ENCODE peak calls at places on chromosomes 16 and 17, in six cellular contexts. T, G, D, B, U and M are unnamed samples.

GRCh38 chr17:78861229-78861628 is 20.6 kb upstream of the USP36 start:
- DNase-seq in T (no peak), G (no peak), D (no peak), B (no peak), U (no peak), M (no peak)

GRCh38 chr16:23359092-23359760 is 57.1 kb downstream of the SCNN1B start:
- DNase-seq in T (no peak), G (no peak), D (no peak), B (peak), U (no peak), M (no peak)

GRCh38 chr16:85210423-85211169 is 98.3 kb upstream of the CIBAR2 start:
- DNase-seq in T (peak), G (no peak), D (no peak), B (peak), U (no peak), M (no peak)

GRCh38 chr17:56630202-56630601 is 36.7 kb downstream of the NOG start:
- DNase-seq in T (no peak), G (no peak), D (no peak), B (no peak), U (no peak), M (no peak)

GRCh38 chr16:72832640-72833039 is 215.3 kb downstream of the ZFHX3 start:
- DNase-seq in T (peak), G (peak), D (peak), B (peak), U (peak), M (no peak)

GRCh38 chr16:31701734-31702133 is 171.9 kb upstream of the ZNF267 start:
- DNase-seq in T (no peak), G (no peak), D (no peak), B (no peak), U (no peak), M (no peak)

GRCh38 chr16:24776486-24777220 is 47.2 kb downstream of the TNRC6A start:
- DNase-seq in T (peak), G (no peak), D (no peak), B (no peak), U (peak), M (no peak)

GRCh38 chr17:2954898-2955445 is 108.4 kb downstream of the OR1D5 start:
- DNase-seq in T (peak), G (no peak), D (no peak), B (peak), U (no peak), M (no peak)

GRCh38 chr17:58242171-58242784 is 3.9 kb downstream of the LPO start:
- DNase-seq in T (no peak), G (no peak), D (no peak), B (peak), U (no peak), M (no peak)

GRCh38 chr16:13316008-13316407 is 414.6 kb downstream of the SHISA9 start:
- DNase-seq in T (peak), G (no peak), D (no peak), B (peak), U (no peak), M (peak)

GRCh38 chr17:67055041-67055443 is 10.7 kb downstream of the CACNG1 start:
- DNase-seq in T (no peak), G (no peak), D (no peak), B (no peak), U (no peak), M (no peak)

GRCh38 chr17:6061290-6061689 is 8.9 kb upstream of the WSCD1 start:
- DNase-seq in T (peak), G (no peak), D (no peak), B (peak), U (no peak), M (no peak)

GRCh38 chr17:41738077-41738800 is 3.8 kb upstream of the HAP1 start:
- DNase-seq in T (peak), G (peak), D (peak), B (peak), U (peak), M (peak)

GRCh38 chr16:86901483-86901882 is 323.1 kb downstream of the FOXL1 start:
- DNase-seq in T (peak), G (no peak), D (no peak), B (peak), U (no peak), M (no peak)

GRCh38 chr16:67758966-67759365 is 39.9 kb upstream of the GFOD2 start:
- DNase-seq in T (no peak), G (no peak), D (no peak), B (no peak), U (no peak), M (no peak)

GRCh38 chr17:50214986-50215730 is 13.7 kb upstream of the COL1A1 start:
- DNase-seq in T (peak), G (no peak), D (no peak), B (no peak), U (no peak), M (no peak)

GRCh38 chr16:15523939-15524338 is 89.6 kb downstream of the BMERB1 start:
- DNase-seq in T (no peak), G (no peak), D (no peak), B (no peak), U (no peak), M (no peak)

GRCh38 chr17:64174686-64175456 is 44.9 kb upstream of the ERN1 start:
- DNase-seq in T (peak), G (no peak), D (no peak), B (peak), U (peak), M (no peak)

GRCh38 chr17:47816111-47816735 is 5.4 kb downstream of the OSBPL7 start:
- DNase-seq in T (no peak), G (no peak), D (no peak), B (no peak), U (no peak), M (no peak)

GRCh38 chr16:51641191-51641765 is 490.2 kb upstream of the SALL1 start:
- DNase-seq in T (no peak), G (no peak), D (no peak), B (peak), U (no peak), M (no peak)

GRCh38 chr16:65867276-65867990 is 499.1 kb upstream of the CDH5 start:
- DNase-seq in T (no peak), G (no peak), D (no peak), B (no peak), U (no peak), M (no peak)

GRCh38 chr16:81574168-81574567 is 129.6 kb downstream of the CMIP start:
- DNase-seq in T (no peak), G (no peak), D (no peak), B (no peak), U (no peak), M (no peak)

GRCh38 chr16:55189975-55190636 is 133.9 kb upstream of the IRX6 start:
- DNase-seq in T (no peak), G (no peak), D (no peak), B (no peak), U (no peak), M (no peak)

GRCh38 chr17:5023588-5024147 is 11.6 kb downstream of the SLC52A1 start:
- DNase-seq in T (no peak), G (no peak), D (no peak), B (no peak), U (no peak), M (no peak)

GRCh38 chr16:30186444-30186781 is 3.0 kb downstream of the CORO1A start:
- DNase-seq in T (no peak), G (no peak), D (no peak), B (no peak), U (no peak), M (no peak)

GRCh38 chr16:74309789-74310781 is 13.5 kb downstream of the PSMD7 start:
- DNase-seq in T (peak), G (no peak), D (peak), B (peak), U (peak), M (no peak)

GRCh38 chr16:66935319-66936011 is at the start of gene CES2:
- DNase-seq in T (peak), G (no peak), D (no peak), B (peak), U (no peak), M (no peak)

GRCh38 chr17:82373731-82374625 is 2.4 kb downstream of the UTS2R start:
- DNase-seq in T (no peak), G (no peak), D (no peak), B (no peak), U (no peak), M (no peak)

GRCh38 chr17:4362141-4362540 is 4.3 kb downstream of the UBE2G1 start:
- DNase-seq in T (peak), G (no peak), D (peak), B (no peak), U (peak), M (no peak)

GRCh38 chr16:6725634-6726331 is 606.9 kb upstream of the RBFOX1 start:
- DNase-seq in T (no peak), G (no peak), D (no peak), B (peak), U (no peak), M (no peak)

GRCh38 chr16:88022076-88023042 is 71.1 kb downstream of the BANP start:
- DNase-seq in T (no peak), G (no peak), D (no peak), B (no peak), U (no peak), M (no peak)

GRCh38 chr17:49696233-49696761 is 11.5 kb downstream of the SLC35B1 start:
- DNase-seq in T (no peak), G (no peak), D (no peak), B (no peak), U (no peak), M (no peak)

GRCh38 chr17:76103274-76104139 is at the start of gene EXOC7:
- DNase-seq in T (peak), G (peak), D (peak), B (peak), U (peak), M (peak)

GRCh38 chr16:483351-484075 is 44.0 kb upstream of the CAPN15 start:
- DNase-seq in T (no peak), G (no peak), D (no peak), B (no peak), U (peak), M (no peak)

GRCh38 chr17:5772720-5773119 is 188.4 kb upstream of the NLRP1 start:
- DNase-seq in T (no peak), G (no peak), D (no peak), B (peak), U (no peak), M (no peak)